ENCODE peak calls at places on chromosome 4, in nine cellular contexts. T, M, G, W, X, R, K, B and E are unnamed samples.
A peak's percentile ranks its signal among the peaks of the same experiment; 100 is the strongest.

GRCh38 chr4:75596061-75596460 is 34.3 kb downstream of the CDKL2 start:
- DNase-seq in T (no peak), M (no peak), G (no peak), W (no peak), X (no peak), R (no peak), K (no peak), B (no peak), E (no peak)

GRCh38 chr4:75830906-75831305 is 71.3 kb downstream of the PPEF2 start:
- DNase-seq in T (no peak), M (no peak), G (no peak), W (no peak), X (no peak), R (no peak), K (no peak), B (no peak), E (no peak)

GRCh38 chr4:76526585-76526990 is 91.6 kb downstream of the SHROOM3 start:
- DNase-seq in T (no peak), M (no peak), G (no peak), W (no peak), X (peak; percentile 13), R (no peak), K (no peak), B (no peak), E (peak; percentile 7)

GRCh38 chr4:159048166-159048886 is 54.6 kb upstream of the RAPGEF2 start:
- DNase-seq in T (no peak), M (peak; percentile 81), G (no peak), W (peak; percentile 49), X (peak; percentile 43), R (no peak), K (no peak), B (no peak), E (peak; percentile 84)

GRCh38 chr4:152265149-152265621 is 270.7 kb downstream of the FBXW7 start:
- DNase-seq in T (no peak), M (no peak), G (no peak), W (no peak), X (peak; percentile 84), R (no peak), K (no peak), B (no peak), E (no peak)

GRCh38 chr4:15006416-15007024 is 4.2 kb downstream of the CPEB2 start:
- DNase-seq in T (peak; percentile 43), M (no peak), G (no peak), W (no peak), X (no peak), R (peak; percentile 31), K (no peak), B (no peak), E (no peak)

GRCh38 chr4:185237185-185237584 is 27.8 kb downstream of the SNX25 start:
- DNase-seq in T (no peak), M (no peak), G (no peak), W (no peak), X (no peak), R (no peak), K (no peak), B (no peak), E (no peak)

GRCh38 chr4:179607003-179607402 is 2164.8 kb upstream of the AGA start:
- DNase-seq in T (no peak), M (no peak), G (peak; percentile 24), W (no peak), X (no peak), R (no peak), K (no peak), B (no peak), E (no peak)

GRCh38 chr4:77990456-77990855 is 66.7 kb upstream of the FRAS1 start:
- DNase-seq in T (no peak), M (no peak), G (no peak), W (no peak), X (no peak), R (no peak), K (no peak), B (no peak), E (no peak)

GRCh38 chr4:87451537-87451936 is 29.2 kb downstream of the NUDT9 start:
- DNase-seq in T (no peak), M (no peak), G (no peak), W (no peak), X (no peak), R (no peak), K (no peak), B (no peak), E (no peak)

GRCh38 chr4:128287159-128287870 is at the start of gene PGRMC2:
- DNase-seq in T (no peak), M (no peak), G (no peak), W (no peak), X (no peak), R (no peak), K (no peak), B (no peak), E (peak; percentile 38)

GRCh38 chr4:66852843-66853242 is 692.5 kb downstream of the CENPC start:
- DNase-seq in T (no peak), M (no peak), G (no peak), W (no peak), X (no peak), R (no peak), K (no peak), B (no peak), E (no peak)

GRCh38 chr4:107737470-107737869 is 17.4 kb upstream of the PAPSS1 start:
- DNase-seq in T (no peak), M (no peak), G (no peak), W (no peak), X (no peak), R (no peak), K (no peak), B (no peak), E (no peak)

GRCh38 chr4:176302283-176303275 is 17.2 kb upstream of the SPCS3 start:
- DNase-seq in T (no peak), M (no peak), G (no peak), W (no peak), X (peak; percentile 61), R (no peak), K (no peak), B (no peak), E (no peak)

GRCh38 chr4:721261-722171 is 15.9 kb downstream of the PCGF3 start:
- DNase-seq in T (no peak), M (no peak), G (no peak), W (peak; percentile 75), X (no peak), R (no peak), K (no peak), B (no peak), E (no peak)

GRCh38 chr4:37268311-37268710 is 23.8 kb downstream of the NWD2 start:
- DNase-seq in T (no peak), M (no peak), G (no peak), W (no peak), X (no peak), R (no peak), K (no peak), B (no peak), E (no peak)

GRCh38 chr4:153485860-153486259 is 19.7 kb downstream of the TMEM131L start:
- DNase-seq in T (no peak), M (no peak), G (no peak), W (no peak), X (no peak), R (no peak), K (no peak), B (no peak), E (no peak)

GRCh38 chr4:180664766-180665368 is 1578.3 kb upstream of the TENM3 start:
- DNase-seq in T (peak; percentile 28), M (no peak), G (peak; percentile 25), W (peak; percentile 30), X (peak; percentile 85), R (peak; percentile 6), K (peak; percentile 11), B (no peak), E (peak; percentile 61)

GRCh38 chr4:147287588-147287890 is 193.4 kb upstream of the EDNRA start:
- DNase-seq in T (no peak), M (no peak), G (no peak), W (peak; percentile 12), X (no peak), R (no peak), K (no peak), B (no peak), E (no peak)

GRCh38 chr4:48653217-48654014 is 126.7 kb downstream of the FRYL start:
- DNase-seq in T (peak; percentile 14), M (no peak), G (no peak), W (peak; percentile 29), X (peak; percentile 32), R (no peak), K (no peak), B (no peak), E (peak; percentile 13)

GRCh38 chr4:6027392-6027791 is 9.2 kb upstream of the C4orf50 start:
- DNase-seq in T (no peak), M (no peak), G (no peak), W (no peak), X (no peak), R (no peak), K (no peak), B (no peak), E (no peak)
- H3K27me3 ChIP-seq in T (no peaks in the 10 kb centered on the region), M (no peaks in the 10 kb centered on the region), G (no peaks in the 10 kb centered on the region), W (no peaks in the 10 kb centered on the region), X (peaks cover 3% of the 10 kb centered on the region), R (no peaks in the 10 kb centered on the region), K (no peaks in the 10 kb centered on the region), B (no peaks in the 10 kb centered on the region), E (no peaks in the 10 kb centered on the region)

DNA sequence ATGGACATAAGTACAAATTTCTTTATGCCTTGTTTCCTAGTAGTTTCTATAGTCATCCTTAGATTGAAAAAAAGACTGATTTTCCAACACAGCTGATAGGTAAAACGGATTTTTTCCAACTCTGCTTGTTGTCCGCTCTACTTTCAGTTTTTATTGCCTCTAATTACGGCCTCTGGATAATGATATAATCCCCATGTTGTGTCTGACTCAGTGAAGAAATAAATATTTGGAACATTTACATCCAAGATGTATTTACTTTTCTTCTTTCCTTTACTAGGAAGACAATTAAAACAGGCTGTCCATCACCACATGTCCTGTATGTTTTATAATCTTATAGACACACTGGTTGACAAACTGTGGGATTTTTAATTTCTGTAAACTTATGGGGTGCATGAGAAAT is 6.8 kb upstream of the CXCL3 start:
- DNase-seq in T (no peak), M (no peak), G (no peak), W (no peak), X (no peak), R (no peak), K (no peak), B (no peak), E (no peak)
- H3K4me3 ChIP-seq in T (no peak overlapping the region), M (no peak overlapping the region), G (no peak overlapping the region), W (no peak overlapping the region), X (no peak overlapping the region), R (no peak overlapping the region), K (no peak overlapping the region), B (no peak overlapping the region), E (no peak overlapping the region)

DNA sequence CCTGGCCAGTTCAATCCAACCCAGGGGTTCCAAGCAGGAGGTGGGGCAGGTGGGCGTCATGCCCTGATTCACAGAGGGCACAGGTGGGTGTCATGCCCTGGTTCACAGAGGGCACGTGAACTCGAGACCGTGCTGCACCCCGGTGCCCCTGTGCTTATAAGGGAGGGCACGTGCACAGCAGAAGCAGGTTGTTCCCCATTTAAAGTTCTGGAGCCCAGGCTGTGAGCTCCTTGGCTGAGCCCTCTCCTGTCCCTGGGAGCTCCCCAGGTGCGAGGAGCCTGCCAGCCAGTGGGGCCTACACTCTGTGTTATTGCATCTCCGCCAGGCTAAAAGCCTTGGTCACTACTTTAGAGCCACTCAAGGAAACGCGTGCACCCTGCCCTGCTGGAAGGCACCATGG is 3.2 kb upstream of the CPZ start:
- DNase-seq in T (no peak), M (peak; percentile 28), G (no peak), W (no peak), X (no peak), R (no peak), K (no peak), B (no peak), E (no peak)
- H3K27me3 ChIP-seq in T (no peaks in the 10 kb centered on the region), M (peaks cover 79% of the 10 kb centered on the region), G (peaks cover 9% of the 10 kb centered on the region), W (no peaks in the 10 kb centered on the region), X (peaks cover 68% of the 10 kb centered on the region), R (no peaks in the 10 kb centered on the region), K (peaks cover 2% of the 10 kb centered on the region), B (peaks cover 8% of the 10 kb centered on the region), E (no peaks in the 10 kb centered on the region)

GRCh38 chr4:162586266-162586665 is 422.5 kb upstream of the FSTL5 start:
- DNase-seq in T (no peak), M (no peak), G (no peak), W (no peak), X (no peak), R (no peak), K (no peak), B (no peak), E (no peak)
- H3K4me3 ChIP-seq in T (no peak overlapping the region), M (no peak overlapping the region), G (no peak overlapping the region), W (no peak overlapping the region), X (no peak overlapping the region), R (no peak overlapping the region), K (no peak overlapping the region), B (no peak overlapping the region), E (no peak overlapping the region)